ENCODE peak calls at places on chromosomes 7 and 10, in seven cellular contexts. One of them, this sample, is unnamed.
A peak's percentile ranks its signal among the peaks of the same experiment; 100 is the strongest.

GRCh38 chr7:1906988-1907745 is 237.1 kb downstream of the ELFN1 start:
- DNase-seq in NCI-H1694 treated with DMSO at 0.1 percent for 48 hours: no peak
- DNase-seq in H54: no peak
- DNase-seq in activated effector memory CD4-positive, alpha-beta T cell treated with anti-CD3 and anti-CD28 coated beads, Interleukin-2, amount 50 U/mL, for 16 hours: no peak
- DNase-seq in esophagus squamous epithelium: no peak
- DNase-seq in COR-L47: no peak
- DNase-seq in NCI-H1436: no peak
- DNase-seq in this sample: no peak

GRCh38 chr10:51389415-51390342 is 309.7 kb downstream of the CSTF2T start:
- DNase-seq in NCI-H1694 treated with DMSO at 0.1 percent for 48 hours: peak; percentile 2
- DNase-seq in H54: peak; percentile 22
- DNase-seq in activated effector memory CD4-positive, alpha-beta T cell treated with anti-CD3 and anti-CD28 coated beads, Interleukin-2, amount 50 U/mL, for 16 hours: peak; percentile 70
- DNase-seq in esophagus squamous epithelium: no peak
- DNase-seq in COR-L47: no peak
- DNase-seq in NCI-H1436: no peak
- DNase-seq in this sample: peak; percentile 85

GRCh38 chr10:33414841-33415240 is 80.4 kb upstream of the NRP1 start:
- DNase-seq in NCI-H1694 treated with DMSO at 0.1 percent for 48 hours: no peak
- DNase-seq in H54: no peak
- DNase-seq in activated effector memory CD4-positive, alpha-beta T cell treated with anti-CD3 and anti-CD28 coated beads, Interleukin-2, amount 50 U/mL, for 16 hours: no peak
- DNase-seq in esophagus squamous epithelium: no peak
- DNase-seq in COR-L47: no peak
- DNase-seq in NCI-H1436: no peak
- DNase-seq in this sample: no peak

GRCh38 chr10:28445511-28445910 is 87.4 kb upstream of the WAC start:
- DNase-seq in NCI-H1694 treated with DMSO at 0.1 percent for 48 hours: no peak
- DNase-seq in H54: no peak
- DNase-seq in activated effector memory CD4-positive, alpha-beta T cell treated with anti-CD3 and anti-CD28 coated beads, Interleukin-2, amount 50 U/mL, for 16 hours: no peak
- DNase-seq in esophagus squamous epithelium: no peak
- DNase-seq in COR-L47: no peak
- DNase-seq in NCI-H1436: no peak
- DNase-seq in this sample: no peak

GRCh38 chr7:134547738-134548054 is 1.2 kb upstream of the AKR1B15 start:
- DNase-seq in NCI-H1694 treated with DMSO at 0.1 percent for 48 hours: no peak
- DNase-seq in H54: peak; percentile 62
- DNase-seq in activated effector memory CD4-positive, alpha-beta T cell treated with anti-CD3 and anti-CD28 coated beads, Interleukin-2, amount 50 U/mL, for 16 hours: no peak
- DNase-seq in esophagus squamous epithelium: no peak
- DNase-seq in COR-L47: no peak
- DNase-seq in NCI-H1436: no peak
- DNase-seq in this sample: no peak

GRCh38 chr7:148982596-148983219 is 45.6 kb downstream of the PDIA4 start:
- DNase-seq in NCI-H1694 treated with DMSO at 0.1 percent for 48 hours: peak; percentile 32
- DNase-seq in H54: no peak
- DNase-seq in activated effector memory CD4-positive, alpha-beta T cell treated with anti-CD3 and anti-CD28 coated beads, Interleukin-2, amount 50 U/mL, for 16 hours: no peak
- DNase-seq in esophagus squamous epithelium: no peak
- DNase-seq in COR-L47: no peak
- DNase-seq in NCI-H1436: no peak
- DNase-seq in this sample: peak; percentile 65

GRCh38 chr10:58573970-58574538 is 61.4 kb downstream of the BICC1 start:
- DNase-seq in NCI-H1694 treated with DMSO at 0.1 percent for 48 hours: no peak
- DNase-seq in H54: no peak
- DNase-seq in activated effector memory CD4-positive, alpha-beta T cell treated with anti-CD3 and anti-CD28 coated beads, Interleukin-2, amount 50 U/mL, for 16 hours: no peak
- DNase-seq in esophagus squamous epithelium: no peak
- DNase-seq in COR-L47: no peak
- DNase-seq in NCI-H1436: no peak
- DNase-seq in this sample: no peak

GRCh38 chr10:131972474-131973071 is 9.2 kb downstream of the BNIP3 start:
- DNase-seq in NCI-H1694 treated with DMSO at 0.1 percent for 48 hours: no peak
- DNase-seq in H54: no peak
- DNase-seq in activated effector memory CD4-positive, alpha-beta T cell treated with anti-CD3 and anti-CD28 coated beads, Interleukin-2, amount 50 U/mL, for 16 hours: peak; percentile 78
- DNase-seq in esophagus squamous epithelium: no peak
- DNase-seq in COR-L47: peak; percentile 47
- DNase-seq in NCI-H1436: no peak
- DNase-seq in this sample: no peak

GRCh38 chr10:124325998-124326636 is 92.6 kb downstream of the OAT start:
- DNase-seq in NCI-H1694 treated with DMSO at 0.1 percent for 48 hours: no peak
- DNase-seq in H54: no peak
- DNase-seq in activated effector memory CD4-positive, alpha-beta T cell treated with anti-CD3 and anti-CD28 coated beads, Interleukin-2, amount 50 U/mL, for 16 hours: no peak
- DNase-seq in esophagus squamous epithelium: no peak
- DNase-seq in COR-L47: no peak
- DNase-seq in NCI-H1436: no peak
- DNase-seq in this sample: peak; percentile 24

GRCh38 chr7:109844362-109844761 is 1246.6 kb upstream of the LRRN3 start:
- DNase-seq in NCI-H1694 treated with DMSO at 0.1 percent for 48 hours: peak; percentile 52
- DNase-seq in H54: no peak
- DNase-seq in activated effector memory CD4-positive, alpha-beta T cell treated with anti-CD3 and anti-CD28 coated beads, Interleukin-2, amount 50 U/mL, for 16 hours: no peak
- DNase-seq in esophagus squamous epithelium: no peak
- DNase-seq in COR-L47: peak; percentile 12
- DNase-seq in NCI-H1436: peak; percentile 21
- DNase-seq in this sample: no peak

GRCh38 chr10:15344876-15345285 is 26.2 kb downstream of the FAM171A1 start:
- DNase-seq in NCI-H1694 treated with DMSO at 0.1 percent for 48 hours: no peak
- DNase-seq in H54: no peak
- DNase-seq in activated effector memory CD4-positive, alpha-beta T cell treated with anti-CD3 and anti-CD28 coated beads, Interleukin-2, amount 50 U/mL, for 16 hours: no peak
- DNase-seq in esophagus squamous epithelium: no peak
- DNase-seq in COR-L47: peak; percentile 25
- DNase-seq in NCI-H1436: peak; percentile 48
- DNase-seq in this sample: no peak

GRCh38 chr10:114801411-114801813 is 20.2 kb upstream of the FHIP2A start:
- DNase-seq in NCI-H1694 treated with DMSO at 0.1 percent for 48 hours: no peak
- DNase-seq in H54: no peak
- DNase-seq in activated effector memory CD4-positive, alpha-beta T cell treated with anti-CD3 and anti-CD28 coated beads, Interleukin-2, amount 50 U/mL, for 16 hours: peak; percentile 65
- DNase-seq in esophagus squamous epithelium: no peak
- DNase-seq in COR-L47: no peak
- DNase-seq in NCI-H1436: no peak
- DNase-seq in this sample: no peak

GRCh38 chr10:127391875-127392274 is 157.2 kb upstream of the NPS start:
- DNase-seq in NCI-H1694 treated with DMSO at 0.1 percent for 48 hours: no peak
- DNase-seq in H54: no peak
- DNase-seq in activated effector memory CD4-positive, alpha-beta T cell treated with anti-CD3 and anti-CD28 coated beads, Interleukin-2, amount 50 U/mL, for 16 hours: no peak
- DNase-seq in esophagus squamous epithelium: no peak
- DNase-seq in COR-L47: no peak
- DNase-seq in NCI-H1436: no peak
- DNase-seq in this sample: no peak

This sample was measured in endodermal cell.